ENCODE peak calls at places on chromosomes 12 and 14, in four cellular contexts. H, G, L and P are unnamed samples.

GRCh38 chr14:53696217-53696965 is 260.2 kb downstream of the BMP4 start:
- DNase-seq in H (peak; percentile 16), G (no peak), L (no peak), P (no peak)

GRCh38 chr14:64638625-64639024 is 65.6 kb upstream of the PLEKHG3 start:
- DNase-seq in H (no peak), G (no peak), L (no peak), P (no peak)

GRCh38 chr12:70213707-70214106 is 29.5 kb upstream of the CNOT2 start:
- DNase-seq in H (no peak), G (no peak), L (no peak), P (no peak)

GRCh38 chr14:90698379-90698869 is 117.8 kb downstream of the TTC7B start:
- DNase-seq in H (peak; percentile 58), G (no peak), L (no peak), P (peak; percentile 45)

GRCh38 chr14:52950410-52950897 is 396 bp downstream of the FERMT2 start:
- DNase-seq in H (peak; percentile 29), G (peak; percentile 46), L (no peak), P (peak; percentile 60)

GRCh38 chr14:69090187-69090789 is 62.6 kb downstream of the DCAF5 start:
- DNase-seq in H (peak; percentile 55), G (peak; percentile 40), L (no peak), P (peak; percentile 61)

GRCh38 chr14:23530360-23531055 is 21.1 kb downstream of the ZFHX2 start:
- DNase-seq in H (no peak), G (no peak), L (no peak), P (peak; percentile 23)

GRCh38 chr14:69079747-69080146 is 73.2 kb downstream of the DCAF5 start:
- DNase-seq in H (no peak), G (no peak), L (no peak), P (no peak)

GRCh38 chr12:12731178-12731577 is 14.0 kb downstream of the CDKN1B start:
- DNase-seq in H (no peak), G (no peak), L (no peak), P (no peak)

GRCh38 chr12:106288510-106289195 is 13.9 kb upstream of the TCP11L2 start:
- DNase-seq in H (peak; percentile 97), G (no peak), L (no peak), P (no peak)

GRCh38 chr12:13293086-13293485 is 96.6 kb downstream of the EMP1 start:
- DNase-seq in H (peak; percentile 6), G (no peak), L (no peak), P (no peak)

GRCh38 chr14:45177081-45177480 is 41.4 kb downstream of the FANCM start:
- DNase-seq in H (peak; percentile 86), G (no peak), L (no peak), P (no peak)

GRCh38 chr12:110367209-110367864 is 36.2 kb downstream of the ANAPC7 start:
- DNase-seq in H (peak; percentile 40), G (no peak), L (no peak), P (no peak)

GRCh38 chr12:110366474-110367208 is 36.9 kb downstream of the ANAPC7 start:
- DNase-seq in H (no peak), G (no peak), L (no peak), P (no peak)

GRCh38 chr12:110370732-110371141 is 32.8 kb downstream of the ANAPC7 start:
- DNase-seq in H (no peak), G (peak; percentile 44), L (no peak), P (no peak)

GRCh38 chr12:110369992-110370391 is 33.5 kb downstream of the ANAPC7 start:
- DNase-seq in H (no peak), G (no peak), L (no peak), P (no peak)

DNA sequence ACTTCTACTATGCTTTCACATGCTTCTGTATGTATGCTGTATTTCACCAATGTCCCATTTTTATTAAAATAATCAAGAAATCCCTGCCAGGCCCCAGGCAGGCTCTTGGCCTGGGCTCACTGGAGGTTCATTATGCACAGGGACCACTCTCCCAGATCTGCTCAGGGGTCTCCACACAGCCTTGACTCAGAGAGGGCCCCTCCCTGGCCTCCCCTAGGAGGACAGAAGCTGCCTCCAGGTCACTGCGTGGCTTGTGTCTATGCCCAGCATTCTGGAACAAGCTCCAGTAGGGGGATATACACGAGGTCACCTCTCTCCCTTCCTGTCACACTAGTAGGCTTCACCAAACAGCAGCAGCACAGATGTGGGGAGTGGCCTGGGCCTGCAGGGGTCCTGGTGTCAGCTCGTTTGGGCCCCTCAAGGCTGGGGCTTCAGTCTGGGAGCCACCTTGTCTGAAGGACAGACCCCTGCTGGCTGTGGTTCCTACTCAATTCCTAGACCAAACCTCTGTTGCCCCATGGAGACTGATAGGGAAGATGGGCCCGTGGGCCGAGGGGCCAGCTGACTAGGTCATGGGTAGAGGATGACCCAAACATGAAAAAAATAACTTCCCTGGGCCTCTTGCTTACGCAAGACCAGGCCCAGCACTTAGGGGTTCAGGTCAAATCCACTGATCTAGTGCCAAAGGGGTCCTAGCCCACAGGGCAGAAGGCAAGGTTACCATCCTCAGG is 37.6 kb downstream of the ANAPC7 start:
- DNase-seq in H (no peak), G (no peak), L (no peak), P (peak; percentile 31)
- H2BK120ac ChIP-seq in H (no peak overlapping the region), G (no peak overlapping the region), L (no peak overlapping the region), P (no peak overlapping the region)

DNA sequence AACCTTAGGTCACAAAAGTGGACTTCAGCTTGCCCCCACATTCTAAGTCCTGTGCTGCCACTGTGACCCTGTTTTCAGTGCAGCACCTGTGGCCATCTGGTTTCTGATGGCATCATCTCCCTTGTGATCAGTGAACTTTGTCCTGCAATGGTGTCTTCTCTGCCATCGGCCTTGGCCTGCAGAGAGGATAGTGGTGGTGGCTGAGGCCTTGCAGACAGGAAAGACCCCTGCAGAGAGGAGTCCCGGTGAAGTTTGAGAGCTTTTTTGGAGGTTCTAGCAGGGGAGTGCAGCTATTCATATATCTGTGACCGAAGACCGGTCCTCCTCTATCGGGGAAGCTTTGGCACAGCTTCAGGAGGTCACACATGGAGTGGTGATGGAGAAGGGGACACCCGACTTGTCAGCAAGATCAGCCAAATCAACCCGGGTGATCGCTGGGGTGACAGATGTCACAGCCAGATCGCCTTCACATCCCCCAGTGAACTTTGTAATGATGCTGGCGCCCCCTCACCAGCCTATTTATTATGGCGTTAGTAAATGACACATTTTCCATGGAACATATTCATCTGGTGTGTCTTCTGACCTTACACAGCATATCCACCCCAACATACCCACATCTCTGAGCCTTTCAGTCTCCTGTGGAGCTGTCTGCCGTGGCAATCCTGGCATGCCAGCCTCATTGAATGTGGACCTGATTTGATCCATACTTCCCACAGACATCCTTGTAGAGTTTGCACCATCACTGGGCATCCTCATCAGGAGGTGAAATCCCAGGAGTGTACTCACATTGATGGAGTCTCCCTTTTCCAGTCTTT is 136.1 kb downstream of the PAPOLA start:
- DNase-seq in H (no peak), G (no peak), L (no peak), P (no peak)
- H4K5ac ChIP-seq in H (no peak overlapping the region), G (no peak overlapping the region), L (no peak overlapping the region), P (no peak overlapping the region)

DNA sequence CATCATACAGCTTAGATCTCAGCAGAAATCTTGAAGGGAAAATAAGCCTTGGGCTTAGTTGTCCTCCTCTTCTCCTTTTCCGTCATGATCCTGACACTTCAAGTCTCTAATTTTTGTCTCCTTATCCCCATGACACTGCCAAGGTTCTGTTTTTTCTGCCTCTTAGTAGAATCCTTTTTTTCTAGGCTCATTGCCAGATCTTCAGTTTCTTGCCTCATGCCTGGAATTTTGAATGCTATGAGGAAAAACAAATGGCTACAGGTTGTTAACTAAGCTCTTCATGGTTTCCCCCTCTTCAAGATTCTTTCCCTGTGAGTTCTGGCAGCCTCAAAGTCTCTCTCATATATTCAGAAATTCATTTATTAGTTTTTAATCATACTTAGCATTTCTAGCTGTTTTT is 450.5 kb downstream of the LRFN5 start:
- DNase-seq in H (peak; percentile 14), G (no peak), L (no peak), P (no peak)
- H2BK120ac ChIP-seq in H (no peak overlapping the region), G (no peak overlapping the region), L (no peak overlapping the region), P (no peak overlapping the region)

GRCh38 chr14:54881761-54882401 is 20.7 kb downstream of the GCH1 start:
- DNase-seq in H (peak; percentile 35), G (no peak), L (no peak), P (no peak)
- H4K5ac ChIP-seq in H (no peak overlapping the region), G (no peak overlapping the region), L (no peak overlapping the region), P (no peak overlapping the region)

GRCh38 chr14:102498005-102498677 is 11.4 kb downstream of the ANKRD9 start:
- DNase-seq in H (no peak), G (peak; percentile 69), L (no peak), P (peak; percentile 49)
- H2BK120ac ChIP-seq in H (no peak overlapping the region), G (no peak overlapping the region), L (no peak overlapping the region), P (no peak overlapping the region)

GRCh38 chr12:16563519-16563918 is 42.4 kb downstream of the LMO3 start:
- DNase-seq in H (no peak), G (no peak), L (no peak), P (no peak)
- H4K5ac ChIP-seq in H (no peak overlapping the region), G (no peak overlapping the region), L (no peak overlapping the region), P (no peak overlapping the region)

DNA sequence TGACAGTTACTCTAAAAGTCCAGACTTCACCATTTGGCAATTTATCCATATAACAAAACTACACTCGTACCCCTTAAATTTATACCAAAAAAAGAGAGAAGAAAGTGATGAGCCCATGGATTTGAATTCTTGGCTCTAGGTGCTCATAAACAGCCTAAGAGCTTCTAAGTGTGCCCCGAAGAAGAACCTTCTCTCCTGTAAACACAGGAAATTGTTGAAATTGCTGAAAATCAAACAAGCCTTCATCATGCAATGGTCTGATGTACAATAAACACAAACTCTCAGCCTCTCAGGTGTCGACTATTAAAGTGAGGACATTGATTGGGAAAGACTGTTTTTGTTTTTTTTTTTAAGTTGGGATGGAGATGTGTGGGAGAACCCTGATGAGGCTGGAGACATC is 21.8 kb downstream of the PDE6H start:
- DNase-seq in H (peak; percentile 17), G (no peak), L (no peak), P (no peak)
- H2BK120ac ChIP-seq in H (peak overlapping the region; percentile 43), G (no peak overlapping the region), L (no peak overlapping the region), P (no peak overlapping the region)

GRCh38 chr12:68913682-68914081 is 19.3 kb downstream of the CPM start:
- DNase-seq in H (peak; percentile 37), G (no peak), L (no peak), P (no peak)
- H4K5ac ChIP-seq in H (no peak overlapping the region), G (no peak overlapping the region), L (no peak overlapping the region), P (no peak overlapping the region)